ENCODE peak calls at places on chromosomes 12 and 14, in nine cellular contexts. One of them, this sample, is unnamed.

GRCh38 chr14:48584031-48584430 is 908.6 kb upstream of the MDGA2 start:
- DNase-seq in astrocyte of the cerebellum: no peak
- DNase-seq in lung: no peak
- DNase-seq in T follicular helper cell: no peak
- DNase-seq in Kasumi-1: no peak
- DNase-seq in putamen: no peak
- DNase-seq in stimulated activated CD4-positive, alpha-beta T cell treated with anti-CD3 and anti-CD28 coated beads, Interleukin-2, amount 100 ng/mL, for 48 hours: no peak
- DNase-seq in AG10803: no peak
- DNase-seq in activated CD4-positive, alpha-beta T cell treated with anti-CD3 and anti-CD28 coated beads for 24 hours: no peak
- DNase-seq in this sample: no peak

GRCh38 chr14:22326001-22326400 is 263.0 kb downstream of the DAD1 start:
- DNase-seq in astrocyte of the cerebellum: no peak
- DNase-seq in activated CD4-positive, alpha-beta T cell treated with anti-CD3 and anti-CD28 coated beads for 24 hours: no peak
- DNase-seq in lung: no peak
- DNase-seq in Kasumi-1: no peak
- DNase-seq in AG10803: no peak
- DNase-seq in stimulated activated CD4-positive, alpha-beta T cell treated with anti-CD3 and anti-CD28 coated beads, Interleukin-2, amount 100 ng/mL, for 48 hours: no peak
- DNase-seq in putamen: no peak
- DNase-seq in T follicular helper cell: no peak
- DNase-seq in this sample: no peak

GRCh38 chr12:55818140-55818728 is 393 bp downstream of the ORMDL2 start:
- DNase-seq in Kasumi-1: peak
- DNase-seq in astrocyte of the cerebellum: no peak
- DNase-seq in lung: no peak
- DNase-seq in stimulated activated CD4-positive, alpha-beta T cell treated with anti-CD3 and anti-CD28 coated beads, Interleukin-2, amount 100 ng/mL, for 48 hours: no peak
- DNase-seq in AG10803: no peak
- DNase-seq in activated CD4-positive, alpha-beta T cell treated with anti-CD3 and anti-CD28 coated beads for 24 hours: no peak
- DNase-seq in T follicular helper cell: no peak
- DNase-seq in putamen: no peak
- DNase-seq in this sample: no peak

GRCh38 chr12:94768398-94769039 is 118.2 kb upstream of the TMCC3 start:
- DNase-seq in activated CD4-positive, alpha-beta T cell treated with anti-CD3 and anti-CD28 coated beads for 24 hours: no peak
- DNase-seq in AG10803: no peak
- DNase-seq in lung: no peak
- DNase-seq in putamen: no peak
- DNase-seq in Kasumi-1: no peak
- DNase-seq in T follicular helper cell: no peak
- DNase-seq in astrocyte of the cerebellum: no peak
- DNase-seq in stimulated activated CD4-positive, alpha-beta T cell treated with anti-CD3 and anti-CD28 coated beads, Interleukin-2, amount 100 ng/mL, for 48 hours: no peak
- DNase-seq in this sample: no peak

GRCh38 chr12:129629901-129630300 is 273.9 kb downstream of the TMEM132D start:
- DNase-seq in lung: no peak
- DNase-seq in AG10803: no peak
- DNase-seq in astrocyte of the cerebellum: no peak
- DNase-seq in putamen: no peak
- DNase-seq in Kasumi-1: no peak
- DNase-seq in stimulated activated CD4-positive, alpha-beta T cell treated with anti-CD3 and anti-CD28 coated beads, Interleukin-2, amount 100 ng/mL, for 48 hours: no peak
- DNase-seq in activated CD4-positive, alpha-beta T cell treated with anti-CD3 and anti-CD28 coated beads for 24 hours: no peak
- DNase-seq in T follicular helper cell: no peak
- DNase-seq in this sample: no peak

GRCh38 chr14:91904956-91905645 is 37.8 kb upstream of the TC2N start:
- DNase-seq in stimulated activated CD4-positive, alpha-beta T cell treated with anti-CD3 and anti-CD28 coated beads, Interleukin-2, amount 100 ng/mL, for 48 hours: no peak
- DNase-seq in AG10803: no peak
- DNase-seq in activated CD4-positive, alpha-beta T cell treated with anti-CD3 and anti-CD28 coated beads for 24 hours: no peak
- DNase-seq in lung: no peak
- DNase-seq in Kasumi-1: no peak
- DNase-seq in putamen: no peak
- DNase-seq in T follicular helper cell: no peak
- DNase-seq in astrocyte of the cerebellum: no peak
- DNase-seq in this sample: peak

GRCh38 chr12:124928095-124928911 is 13.9 kb upstream of the UBC start:
- DNase-seq in activated CD4-positive, alpha-beta T cell treated with anti-CD3 and anti-CD28 coated beads for 24 hours: no peak
- DNase-seq in Kasumi-1: no peak
- DNase-seq in stimulated activated CD4-positive, alpha-beta T cell treated with anti-CD3 and anti-CD28 coated beads, Interleukin-2, amount 100 ng/mL, for 48 hours: no peak
- DNase-seq in astrocyte of the cerebellum: peak
- DNase-seq in putamen: no peak
- DNase-seq in T follicular helper cell: no peak
- DNase-seq in lung: peak
- DNase-seq in AG10803: peak
- DNase-seq in this sample: peak

GRCh38 chr12:47222592-47222959 is 142.8 kb upstream of the AMIGO2 start:
- DNase-seq in astrocyte of the cerebellum: no peak
- DNase-seq in Kasumi-1: no peak
- DNase-seq in activated CD4-positive, alpha-beta T cell treated with anti-CD3 and anti-CD28 coated beads for 24 hours: no peak
- DNase-seq in lung: no peak
- DNase-seq in T follicular helper cell: no peak
- DNase-seq in stimulated activated CD4-positive, alpha-beta T cell treated with anti-CD3 and anti-CD28 coated beads, Interleukin-2, amount 100 ng/mL, for 48 hours: no peak
- DNase-seq in AG10803: no peak
- DNase-seq in putamen: no peak
- DNase-seq in this sample: no peak

GRCh38 chr12:47022296-47022695 is 57.1 kb upstream of the PCED1B start:
- DNase-seq in stimulated activated CD4-positive, alpha-beta T cell treated with anti-CD3 and anti-CD28 coated beads, Interleukin-2, amount 100 ng/mL, for 48 hours: no peak
- DNase-seq in Kasumi-1: no peak
- DNase-seq in putamen: no peak
- DNase-seq in astrocyte of the cerebellum: peak
- DNase-seq in AG10803: peak
- DNase-seq in T follicular helper cell: no peak
- DNase-seq in activated CD4-positive, alpha-beta T cell treated with anti-CD3 and anti-CD28 coated beads for 24 hours: no peak
- DNase-seq in lung: no peak
- DNase-seq in this sample: no peak

GRCh38 chr12:122130150-122130549 is 43.9 kb downstream of the IL31 start:
- DNase-seq in astrocyte of the cerebellum: peak
- DNase-seq in stimulated activated CD4-positive, alpha-beta T cell treated with anti-CD3 and anti-CD28 coated beads, Interleukin-2, amount 100 ng/mL, for 48 hours: no peak
- DNase-seq in T follicular helper cell: no peak
- DNase-seq in AG10803: peak
- DNase-seq in activated CD4-positive, alpha-beta T cell treated with anti-CD3 and anti-CD28 coated beads for 24 hours: no peak
- DNase-seq in lung: no peak
- DNase-seq in putamen: no peak
- DNase-seq in Kasumi-1: no peak
- DNase-seq in this sample: no peak

GRCh38 chr14:61154606-61155005 is 126.5 kb downstream of the TMEM30B start:
- DNase-seq in lung: no peak
- DNase-seq in T follicular helper cell: no peak
- DNase-seq in astrocyte of the cerebellum: no peak
- DNase-seq in AG10803: peak
- DNase-seq in stimulated activated CD4-positive, alpha-beta T cell treated with anti-CD3 and anti-CD28 coated beads, Interleukin-2, amount 100 ng/mL, for 48 hours: no peak
- DNase-seq in Kasumi-1: no peak
- DNase-seq in putamen: no peak
- DNase-seq in activated CD4-positive, alpha-beta T cell treated with anti-CD3 and anti-CD28 coated beads for 24 hours: no peak
- DNase-seq in this sample: no peak